ENCODE peak calls at places on chromosomes 16 and 17, in nine cellular contexts. I is right lobe of liver, T is IMR-90, V is heart left ventricle, B is testis, M is body of pancreas, P is breast epithelium, L is A549, E is tibial nerve. F is an unnamed sample. For H3K9me3, the result is how much of the 10 kb centered on the place peaks cover.

GRCh38 chr16:83728518-83728917 is 79.3 kb upstream of the HSBP1 start:
- DNase-seq in I (no peak), T (no peak), V (no peak), B (no peak), M (no peak), P (no peak), L (no peak), E (no peak), F (no peak)

GRCh38 chr16:71526111-71526998 is at the start of gene CHST4:
- DNase-seq in I (no peak), T (peak), V (no peak), B (no peak), M (no peak), P (no peak), L (peak), E (no peak), F (peak)

GRCh38 chr16:81940781-81941560 is 70.3 kb downstream of the SDR42E1 start:
- DNase-seq in I (no peak), T (peak), V (no peak), B (no peak), M (no peak), P (no peak), L (peak), E (no peak), F (no peak)

GRCh38 chr16:69334696-69335095 is 4.3 kb upstream of the PDF start:
- DNase-seq in I (no peak), T (no peak), V (peak), B (no peak), M (no peak), P (no peak), L (no peak), E (no peak), F (no peak)

GRCh38 chr16:907819-908218 is 63.0 kb downstream of the LMF1 start:
- DNase-seq in I (no peak), T (no peak), V (no peak), B (no peak), M (no peak), P (no peak), L (no peak), E (no peak), F (no peak)

GRCh38 chr17:9924735-9925191 is 19.7 kb upstream of the RCVRN start:
- DNase-seq in I (no peak), T (peak), V (no peak), B (peak), M (peak), P (no peak), L (peak), E (no peak), F (no peak)

GRCh38 chr17:10114931-10115535 is 83.4 kb downstream of the GAS7 start:
- DNase-seq in I (peak), T (peak), V (peak), B (peak), M (peak), P (peak), L (peak), E (peak), F (peak)

GRCh38 chr17:8467527-8467926 is 31.8 kb downstream of the NDEL1 start:
- DNase-seq in I (no peak), T (no peak), V (no peak), B (no peak), M (no peak), P (no peak), L (no peak), E (no peak), F (no peak)

GRCh38 chr16:62253926-62254325 is 217.7 kb upstream of the CDH8 start:
- DNase-seq in I (no peak), T (no peak), V (no peak), B (no peak), M (no peak), P (no peak), L (no peak), E (no peak), F (no peak)

GRCh38 chr17:3659541-3660111 is 8.8 kb downstream of the TAX1BP3 start:
- DNase-seq in I (no peak), T (peak), V (peak), B (peak), M (peak), P (peak), L (peak), E (peak), F (peak)

GRCh38 chr17:49730078-49730786 is 22.5 kb upstream of the SLC35B1 start:
- DNase-seq in I (peak), T (peak), V (peak), B (peak), M (peak), P (peak), L (no peak), E (peak), F (peak)

GRCh38 chr16:23504076-23504452 is 6.2 kb downstream of the GGA2 start:
- DNase-seq in I (no peak), T (peak), V (peak), B (no peak), M (peak), P (no peak), L (no peak), E (no peak), F (peak)

GRCh38 chr17:45823598-45823997 is 21.1 kb upstream of the SPPL2C start:
- DNase-seq in I (no peak), T (no peak), V (no peak), B (no peak), M (no peak), P (no peak), L (no peak), E (no peak), F (no peak)

GRCh38 chr17:9726291-9726690 is 65.1 kb downstream of the DHRS7C start:
- DNase-seq in I (no peak), T (no peak), V (no peak), B (no peak), M (no peak), P (no peak), L (no peak), E (no peak), F (no peak)

GRCh38 chr16:70778901-70779309 is 22.1 kb downstream of the VAC14 start:
- DNase-seq in I (no peak), T (peak), V (peak), B (peak), M (peak), P (peak), L (peak), E (peak), F (peak)

GRCh38 chr16:58426095-58426494 is 33.8 kb downstream of the GINS3 start:
- DNase-seq in I (no peak), T (no peak), V (peak), B (peak), M (no peak), P (no peak), L (no peak), E (no peak), F (no peak)

GRCh38 chr16:48053346-48053745 is 102.4 kb downstream of the ABCC12 start:
- DNase-seq in I (no peak), T (peak), V (no peak), B (peak), M (no peak), P (no peak), L (no peak), E (no peak), F (no peak)

GRCh38 chr17:68182940-68183551 is 64.8 kb upstream of the AMZ2 start:
- DNase-seq in I (no peak), T (no peak), V (no peak), B (no peak), M (no peak), P (no peak), L (no peak), E (no peak), F (no peak)

GRCh38 chr17:795276-795675 is 13.1 kb downstream of the MRM3 start:
- DNase-seq in I (no peak), T (no peak), V (peak), B (no peak), M (no peak), P (no peak), L (no peak), E (no peak), F (no peak)
- H3K4me3 ChIP-seq in I (peak), T (no peak), V (no peak), B (no peak), M (no peak), P (peak), L (no peak), E (no peak), F (no peak)

GRCh38 chr16:50419116-50419515 is 50.3 kb upstream of the BRD7 start:
- DNase-seq in I (no peak), T (no peak), V (no peak), B (no peak), M (no peak), P (no peak), L (no peak), E (no peak), F (no peak)

GRCh38 chr16:50414152-50414551 is 45.4 kb upstream of the BRD7 start:
- DNase-seq in I (no peak), T (no peak), V (no peak), B (no peak), M (no peak), P (no peak), L (no peak), E (no peak), F (no peak)

GRCh38 chr16:50411034-50411433 is 42.2 kb upstream of the BRD7 start:
- DNase-seq in I (no peak), T (no peak), V (no peak), B (no peak), M (no peak), P (no peak), L (no peak), E (no peak), F (no peak)

DNA sequence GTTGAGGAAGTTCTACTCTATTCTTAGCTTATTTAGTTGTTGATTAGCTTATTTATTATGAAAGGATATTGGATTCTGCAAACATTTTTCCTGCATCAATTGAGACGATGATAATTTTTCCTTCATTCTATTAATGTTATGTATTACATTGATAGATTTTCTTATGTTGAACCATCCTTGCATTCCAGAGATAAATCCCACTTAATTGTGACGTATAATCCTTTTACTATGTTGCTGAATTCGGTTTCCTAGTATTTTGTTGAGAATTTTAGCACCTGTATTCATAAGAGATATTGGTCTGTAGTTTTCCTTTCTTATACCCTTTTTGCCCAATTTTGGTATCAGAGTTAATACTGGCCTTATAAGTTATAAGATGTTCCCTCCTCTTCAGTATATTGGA is 47.6 kb upstream of the BRD7 start:
- DNase-seq in I (no peak), T (no peak), V (no peak), B (no peak), M (no peak), P (no peak), L (no peak), E (no peak), F (no peak)
- H3K9me3 ChIP-seq in I (under half), T (under half), V (under half), B (under half), M (under half), P (under half), L (under half), E (half or more), F (under half)

DNA sequence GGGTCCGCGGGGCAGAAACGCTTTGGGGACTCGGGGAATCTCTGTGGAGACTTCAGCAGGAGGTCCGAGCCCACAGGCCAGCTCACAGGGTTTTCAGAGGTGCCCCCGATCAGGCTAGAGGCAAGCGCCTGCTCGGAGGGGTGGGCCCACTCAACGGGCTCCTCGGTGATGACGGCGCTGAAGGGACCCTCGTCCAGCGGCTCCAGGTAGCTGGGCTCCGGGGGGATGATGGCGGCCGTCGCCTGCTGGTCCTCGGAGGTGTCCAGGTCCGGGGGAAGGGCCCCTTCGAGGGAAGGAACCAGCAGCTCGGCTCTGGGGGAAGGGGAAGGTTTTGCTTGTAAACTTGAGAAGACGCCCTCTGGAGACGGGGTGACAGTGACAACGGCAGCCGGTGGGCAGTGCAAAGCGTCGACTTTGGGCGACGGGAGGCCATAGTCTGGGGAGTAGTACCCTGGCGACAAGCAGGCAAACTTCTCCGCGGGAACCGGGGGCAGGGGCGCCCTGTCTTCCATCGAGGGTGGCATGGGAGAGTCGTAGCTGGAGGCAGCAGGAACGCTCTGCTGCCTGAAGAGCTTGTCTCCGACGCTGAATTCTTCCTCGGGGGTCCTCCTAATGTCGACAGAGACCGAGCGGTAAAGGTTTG is 63.2 kb downstream of the ZNF778 start:
- DNase-seq in I (no peak), T (no peak), V (no peak), B (no peak), M (no peak), P (no peak), L (no peak), E (no peak), F (no peak)
- TF ChIP-seq POLR2A in I (no peak), T (no peak), V (no peak), B (no peak), M (no peak), P (no peak), L (no peak), E (no peak), F (no peak)

GRCh38 chr16:27316038-27316680 is 2.4 kb downstream of the IL4R start:
- DNase-seq in I (no peak), T (no peak), V (no peak), B (no peak), M (no peak), P (no peak), L (no peak), E (no peak), F (no peak)
- H3K4me3 ChIP-seq in I (peak), T (peak), V (no peak), B (no peak), M (no peak), P (peak), L (no peak), E (no peak), F (peak)

DNA sequence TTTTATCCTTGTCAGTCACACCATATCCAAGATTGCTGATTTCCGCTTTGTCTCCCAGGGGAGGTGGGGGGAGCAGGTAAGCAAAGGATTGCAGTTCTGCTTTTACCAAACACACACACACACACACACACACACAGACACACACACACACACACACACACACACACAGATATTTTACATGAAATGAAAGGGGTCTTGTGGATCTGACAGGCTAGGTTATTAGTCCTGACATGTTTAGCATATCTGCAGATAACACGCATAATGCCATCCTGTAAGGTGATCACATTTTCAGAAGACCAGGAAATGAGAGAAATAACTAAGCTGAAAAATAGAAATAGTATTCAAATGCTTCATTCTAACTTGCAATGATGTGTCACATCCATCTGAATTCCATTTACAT is 1113.3 kb downstream of the CDH8 start:
- DNase-seq in I (no peak), T (no peak), V (no peak), B (no peak), M (no peak), P (no peak), L (no peak), E (no peak), F (no peak)
- H3K9me3 ChIP-seq in I (under half), T (under half), V (under half), B (under half), M (under half), P (under half), L (under half), E (under half), F (under half)

F was measured in uterus.